ENCODE peak calls at places on chromosomes 5 and 9, in four cellular contexts. One of them, this sample, is unnamed.
A peak's percentile ranks its signal among the peaks of the same experiment; 100 is the strongest.

GRCh38 chr5:150848271-150848670 is 1.9 kb downstream of the IRGM start:
- DNase-seq in mammary epithelial cell: peak; percentile 58
- DNase-seq in OCI-LY7: no peak
- DNase-seq in HepG2: no peak
- DNase-seq in this sample: no peak

GRCh38 chr5:175290379-175290778 is 153.6 kb downstream of the DRD1 start:
- DNase-seq in mammary epithelial cell: no peak
- DNase-seq in OCI-LY7: no peak
- DNase-seq in HepG2: no peak
- DNase-seq in this sample: no peak

GRCh38 chr9:80874276-80874675 is 815.1 kb downstream of the TLE1 start:
- DNase-seq in HepG2: no peak
- DNase-seq in OCI-LY7: no peak
- DNase-seq in mammary epithelial cell: peak; percentile 81
- DNase-seq in this sample: no peak

GRCh38 chr5:76483433-76483832 is 80.3 kb downstream of the IQGAP2 start:
- DNase-seq in mammary epithelial cell: no peak
- DNase-seq in HepG2: no peak
- DNase-seq in OCI-LY7: peak; percentile 8
- DNase-seq in this sample: no peak

GRCh38 chr9:5186416-5187169 is 1.2 kb upstream of the INSL6 start:
- DNase-seq in OCI-LY7: peak; percentile 50
- DNase-seq in mammary epithelial cell: peak; percentile 55
- DNase-seq in HepG2: peak; percentile 56
- DNase-seq in this sample: peak; percentile 46

GRCh38 chr5:141855265-141856029 is 22.8 kb downstream of the PCDH1 start:
- DNase-seq in OCI-LY7: no peak
- DNase-seq in mammary epithelial cell: no peak
- DNase-seq in HepG2: no peak
- DNase-seq in this sample: no peak

GRCh38 chr9:72292184-72292787 is 72.7 kb downstream of the ZFAND5 start:
- DNase-seq in mammary epithelial cell: peak; percentile 27
- DNase-seq in OCI-LY7: peak; percentile 34
- DNase-seq in HepG2: peak; percentile 30
- DNase-seq in this sample: no peak

GRCh38 chr9:118651511-118651910 is 717.7 kb downstream of the BRINP1 start:
- DNase-seq in OCI-LY7: no peak
- DNase-seq in mammary epithelial cell: peak; percentile 74
- DNase-seq in HepG2: no peak
- DNase-seq in this sample: peak; percentile 39

GRCh38 chr5:150636391-150637244 is 3.8 kb upstream of the SYNPO start:
- DNase-seq in HepG2: no peak
- DNase-seq in OCI-LY7: no peak
- DNase-seq in mammary epithelial cell: peak; percentile 71
- DNase-seq in this sample: peak; percentile 72

GRCh38 chr5:148733601-148734438 is 79.5 kb upstream of the HTR4 start:
- DNase-seq in OCI-LY7: peak; percentile 84
- DNase-seq in mammary epithelial cell: peak; percentile 65
- DNase-seq in HepG2: peak; percentile 66
- DNase-seq in this sample: peak; percentile 73

GRCh38 chr5:56825222-56825824 is 10.0 kb downstream of the MAP3K1 start:
- DNase-seq in HepG2: no peak
- DNase-seq in OCI-LY7: no peak
- DNase-seq in mammary epithelial cell: no peak
- DNase-seq in this sample: peak; percentile 34

GRCh38 chr5:56827923-56828322 is 12.6 kb downstream of the MAP3K1 start:
- DNase-seq in OCI-LY7: no peak
- DNase-seq in mammary epithelial cell: no peak
- DNase-seq in HepG2: no peak
- DNase-seq in this sample: peak; percentile 21

GRCh38 chr5:56827043-56827442 is 11.7 kb downstream of the MAP3K1 start:
- DNase-seq in OCI-LY7: peak; percentile 43
- DNase-seq in mammary epithelial cell: peak; percentile 30
- DNase-seq in HepG2: peak; percentile 56
- DNase-seq in this sample: no peak

GRCh38 chr5:56833325-56833724 is 18.0 kb downstream of the MAP3K1 start:
- DNase-seq in OCI-LY7: no peak
- DNase-seq in mammary epithelial cell: no peak
- DNase-seq in HepG2: no peak
- DNase-seq in this sample: no peak

DNA sequence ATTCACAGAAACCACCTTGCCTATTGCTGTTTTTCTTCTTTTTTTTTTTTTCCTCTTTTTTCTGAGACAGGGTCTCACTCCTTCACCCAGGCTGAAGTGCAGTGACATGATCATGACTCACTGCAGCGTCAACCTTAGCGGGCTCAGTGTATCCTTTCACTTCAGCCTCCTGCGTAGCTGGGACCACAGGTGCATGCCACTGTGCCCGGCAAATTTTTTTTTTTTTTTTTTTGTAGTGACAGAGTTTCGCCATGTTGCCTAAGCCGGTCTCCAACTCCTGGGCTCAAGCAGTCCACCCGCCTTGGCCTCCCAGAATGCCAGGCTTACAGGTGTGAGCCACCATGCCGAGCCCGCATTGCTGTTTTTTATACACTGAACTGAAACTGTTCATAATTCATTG is 13.8 kb downstream of the MAP3K1 start:
- DNase-seq in HepG2: no peak
- DNase-seq in OCI-LY7: no peak
- DNase-seq in mammary epithelial cell: peak; percentile 17
- DNase-seq in this sample: peak; percentile 68
- H3K79me2 ChIP-seq in HepG2: peaks cover 98% of the 10 kb centered on the region
- H3K79me2 ChIP-seq in OCI-LY7: peaks cover 98% of the 10 kb centered on the region
- H3K79me2 ChIP-seq in mammary epithelial cell: peaks cover 94% of the 10 kb centered on the region
- H3K79me2 ChIP-seq in this sample: peaks cover 100% of the 10 kb centered on the region

GRCh38 chr5:120614512-120614911 is 150.4 kb downstream of the PRR16 start:
- DNase-seq in mammary epithelial cell: peak; percentile 52
- DNase-seq in HepG2: no peak
- DNase-seq in OCI-LY7: no peak
- DNase-seq in this sample: no peak
- H3K79me2 ChIP-seq in mammary epithelial cell: no peaks in the 10 kb centered on the region
- H3K79me2 ChIP-seq in HepG2: no peaks in the 10 kb centered on the region
- H3K79me2 ChIP-seq in OCI-LY7: no peaks in the 10 kb centered on the region
- H3K79me2 ChIP-seq in this sample: no peaks in the 10 kb centered on the region

GRCh38 chr5:68288756-68289134 is 73.2 kb downstream of the PIK3R1 start:
- DNase-seq in mammary epithelial cell: no peak
- DNase-seq in HepG2: no peak
- DNase-seq in OCI-LY7: no peak
- DNase-seq in this sample: no peak
- H3K79me2 ChIP-seq in mammary epithelial cell: peaks cover 48% of the 10 kb centered on the region
- H3K79me2 ChIP-seq in HepG2: peaks cover 31% of the 10 kb centered on the region
- H3K79me2 ChIP-seq in OCI-LY7: no peaks in the 10 kb centered on the region
- H3K79me2 ChIP-seq in this sample: no peaks in the 10 kb centered on the region

DNA sequence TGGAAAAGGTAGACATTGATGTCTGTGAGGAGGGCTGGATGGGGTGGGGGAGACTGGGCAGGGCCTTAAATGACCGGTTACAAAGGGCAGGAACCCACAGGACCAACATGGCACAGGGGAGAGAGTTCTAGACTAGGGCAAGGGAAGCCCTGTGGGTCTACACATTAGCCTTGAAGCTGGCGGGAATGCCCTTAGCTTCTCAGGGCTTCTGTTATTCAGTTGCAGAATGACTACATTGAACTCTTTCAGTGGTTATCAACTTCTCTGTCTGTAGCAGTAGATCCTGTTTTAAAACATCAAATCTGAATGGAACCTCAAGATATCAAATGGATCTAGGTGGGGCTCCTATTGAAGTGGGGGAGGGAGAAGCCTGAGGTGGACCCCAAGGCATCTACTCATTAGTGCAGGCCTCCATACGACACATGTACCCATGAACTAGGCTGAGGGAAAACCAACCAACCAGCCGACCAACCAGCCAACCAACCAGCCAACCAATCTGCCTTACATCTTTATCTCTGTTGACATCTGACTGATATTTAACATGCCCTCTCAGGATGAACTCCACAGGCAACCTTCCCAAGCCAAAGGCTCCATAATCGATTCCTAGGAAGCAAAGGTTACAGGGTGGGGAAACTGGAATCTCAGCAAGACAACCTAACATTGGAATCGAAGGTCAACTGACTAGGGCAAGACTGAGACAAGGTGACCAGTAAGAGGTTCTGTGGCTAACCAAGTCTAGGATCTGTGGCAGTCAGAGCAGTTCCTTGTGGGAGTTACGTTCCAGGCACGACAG is 48.3 kb downstream of the DAP start:
- DNase-seq in OCI-LY7: no peak
- DNase-seq in HepG2: no peak
- DNase-seq in mammary epithelial cell: no peak
- DNase-seq in this sample: no peak
- H3K79me2 ChIP-seq in OCI-LY7: no peaks in the 10 kb centered on the region
- H3K79me2 ChIP-seq in HepG2: peaks cover 4% of the 10 kb centered on the region
- H3K79me2 ChIP-seq in mammary epithelial cell: peaks cover 4% of the 10 kb centered on the region
- H3K79me2 ChIP-seq in this sample: peaks cover 74% of the 10 kb centered on the region

GRCh38 chr9:125271081-125271480 is 9.5 kb downstream of the GAPVD1 start:
- DNase-seq in HepG2: no peak
- DNase-seq in mammary epithelial cell: peak; percentile 59
- DNase-seq in OCI-LY7: no peak
- DNase-seq in this sample: no peak

GRCh38 chr9:125272697-125273096 is 11.1 kb downstream of the GAPVD1 start:
- DNase-seq in mammary epithelial cell: peak; percentile 22
- DNase-seq in OCI-LY7: no peak
- DNase-seq in HepG2: peak; percentile 90
- DNase-seq in this sample: peak; percentile 89

GRCh38 chr9:125277411-125277810 is 15.8 kb downstream of the GAPVD1 start:
- DNase-seq in OCI-LY7: no peak
- DNase-seq in HepG2: no peak
- DNase-seq in mammary epithelial cell: no peak
- DNase-seq in this sample: no peak

GRCh38 chr9:125276771-125277170 is 15.1 kb downstream of the GAPVD1 start:
- DNase-seq in OCI-LY7: no peak
- DNase-seq in mammary epithelial cell: no peak
- DNase-seq in HepG2: no peak
- DNase-seq in this sample: no peak
- H3K79me2 ChIP-seq in OCI-LY7: peaks cover 37% of the 10 kb centered on the region
- H3K79me2 ChIP-seq in mammary epithelial cell: peaks cover 94% of the 10 kb centered on the region
- H3K79me2 ChIP-seq in HepG2: peaks cover 82% of the 10 kb centered on the region
- H3K79me2 ChIP-seq in this sample: peaks cover 80% of the 10 kb centered on the region

DNA sequence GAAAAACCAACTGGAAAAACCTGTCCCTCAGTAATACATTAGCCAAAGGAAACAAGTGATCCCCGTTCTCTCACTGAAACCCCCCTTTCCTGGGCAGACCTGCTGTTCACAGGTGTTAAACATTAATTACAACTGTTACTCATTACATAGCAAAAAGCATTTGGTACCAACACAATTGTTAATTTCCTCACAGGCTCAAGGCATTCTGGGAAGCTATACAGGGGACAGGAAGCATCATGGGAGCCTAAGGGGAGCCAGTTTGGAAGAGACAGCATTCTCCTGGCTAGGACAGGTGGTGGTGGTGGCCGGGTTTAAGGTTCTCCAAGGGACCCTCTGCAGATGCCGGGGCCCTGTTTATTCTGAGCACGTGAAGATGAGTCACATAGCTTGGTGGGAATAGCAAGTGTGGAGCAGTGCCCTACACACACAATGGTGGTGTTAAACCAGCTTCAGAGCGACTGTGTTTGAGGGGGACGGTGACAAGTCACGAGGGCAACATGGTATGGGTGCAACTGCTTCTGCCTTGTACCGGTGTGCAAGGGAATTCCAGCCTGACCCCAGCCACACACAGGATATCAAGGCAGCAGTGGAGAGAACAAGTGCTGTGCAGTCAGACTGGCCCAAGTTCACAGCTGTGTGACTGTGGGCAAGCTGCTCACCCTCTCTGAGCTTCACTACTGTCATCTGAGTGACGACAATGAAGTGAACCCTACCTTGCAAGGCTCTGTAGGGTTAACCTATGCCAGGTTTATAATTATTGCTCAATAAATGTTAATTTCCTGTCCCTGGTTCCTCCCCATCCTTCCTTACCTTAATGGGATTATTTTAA is 62.7 kb upstream of the SLC25A51 start:
- DNase-seq in mammary epithelial cell: no peak
- DNase-seq in HepG2: peak; percentile 52
- DNase-seq in OCI-LY7: no peak
- DNase-seq in this sample: peak; percentile 65
- H3K79me2 ChIP-seq in mammary epithelial cell: peaks cover 50% of the 10 kb centered on the region
- H3K79me2 ChIP-seq in HepG2: peaks cover 21% of the 10 kb centered on the region
- H3K79me2 ChIP-seq in OCI-LY7: no peaks in the 10 kb centered on the region
- H3K79me2 ChIP-seq in this sample: peaks cover 56% of the 10 kb centered on the region

DNA sequence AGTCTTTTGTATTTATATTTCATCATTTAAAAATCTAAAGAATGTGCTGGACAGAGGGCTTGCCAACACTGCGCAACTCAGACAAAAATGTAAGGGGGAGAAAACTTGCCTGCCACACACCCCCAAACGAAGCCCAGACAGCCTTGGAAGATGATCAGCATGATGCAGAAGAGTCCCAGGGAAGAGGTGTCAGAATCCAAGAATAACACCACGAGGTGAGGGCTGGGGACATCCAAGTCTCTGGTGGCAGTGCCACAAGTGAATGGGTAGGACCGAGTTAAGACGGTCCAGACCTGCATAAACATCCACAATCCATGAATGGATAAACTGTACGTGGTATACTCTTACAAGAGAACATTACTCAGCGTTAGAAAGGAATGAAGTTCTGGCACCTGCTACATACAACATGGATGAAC is 10.4 kb downstream of the EPB41L4B start:
- DNase-seq in mammary epithelial cell: no peak
- DNase-seq in HepG2: no peak
- DNase-seq in OCI-LY7: no peak
- DNase-seq in this sample: no peak
- H3K79me2 ChIP-seq in mammary epithelial cell: no peaks in the 10 kb centered on the region
- H3K79me2 ChIP-seq in HepG2: peaks cover 79% of the 10 kb centered on the region
- H3K79me2 ChIP-seq in OCI-LY7: no peaks in the 10 kb centered on the region
- H3K79me2 ChIP-seq in this sample: peaks cover 32% of the 10 kb centered on the region

GRCh38 chr9:137727716-137728115 is 108.9 kb downstream of the EHMT1 start:
- DNase-seq in OCI-LY7: no peak
- DNase-seq in mammary epithelial cell: no peak
- DNase-seq in HepG2: no peak
- DNase-seq in this sample: no peak
- H3K79me2 ChIP-seq in OCI-LY7: peaks cover 47% of the 10 kb centered on the region
- H3K79me2 ChIP-seq in mammary epithelial cell: peaks cover 61% of the 10 kb centered on the region
- H3K79me2 ChIP-seq in HepG2: no peaks in the 10 kb centered on the region
- H3K79me2 ChIP-seq in this sample: peaks cover 16% of the 10 kb centered on the region

DNA sequence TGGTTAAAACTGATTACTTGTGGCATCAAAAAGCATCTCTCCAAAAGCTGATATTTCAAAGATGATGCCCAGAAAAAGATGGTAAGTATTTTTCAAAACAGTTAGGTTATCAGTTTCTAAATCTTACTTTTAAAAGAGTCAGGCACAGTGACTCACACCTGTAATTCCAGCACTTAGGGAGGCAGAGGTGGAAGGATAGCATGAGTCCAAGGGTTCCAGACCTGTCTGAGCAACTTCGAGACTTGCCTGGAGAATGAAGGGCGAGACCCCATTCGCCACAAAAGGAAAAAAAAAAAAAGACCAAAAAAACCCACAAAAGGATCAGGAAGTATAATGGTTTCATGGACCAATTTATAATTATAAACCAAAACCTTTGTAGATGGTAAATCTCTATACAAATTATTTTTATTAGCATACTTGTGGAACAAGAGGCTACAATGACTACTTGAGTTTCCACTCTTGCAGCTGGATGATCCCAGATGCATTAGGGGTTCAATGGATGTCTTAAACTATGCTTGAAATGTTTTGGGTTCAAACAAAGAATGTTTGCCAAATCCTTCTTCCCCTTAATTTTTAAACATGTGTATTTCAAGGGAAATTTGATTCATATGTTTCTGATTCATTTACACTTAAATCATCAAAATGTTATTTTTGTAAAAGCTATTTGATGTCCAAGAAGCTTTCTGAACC is 96.1 kb downstream of the ADAMTSL1 start:
- DNase-seq in mammary epithelial cell: peak; percentile 67
- DNase-seq in HepG2: no peak
- DNase-seq in OCI-LY7: no peak
- DNase-seq in this sample: no peak
- H3K79me2 ChIP-seq in mammary epithelial cell: no peaks in the 10 kb centered on the region
- H3K79me2 ChIP-seq in HepG2: no peaks in the 10 kb centered on the region
- H3K79me2 ChIP-seq in OCI-LY7: no peaks in the 10 kb centered on the region
- H3K79me2 ChIP-seq in this sample: no peaks in the 10 kb centered on the region

GRCh38 chr5:154449786-154450185 is 4.0 kb downstream of the SAP30L start:
- DNase-seq in HepG2: no peak
- DNase-seq in mammary epithelial cell: no peak
- DNase-seq in OCI-LY7: no peak
- DNase-seq in this sample: no peak
- H3K79me2 ChIP-seq in HepG2: peaks cover 20% of the 10 kb centered on the region
- H3K79me2 ChIP-seq in mammary epithelial cell: peaks cover 55% of the 10 kb centered on the region
- H3K79me2 ChIP-seq in OCI-LY7: peaks cover 25% of the 10 kb centered on the region
- H3K79me2 ChIP-seq in this sample: peaks cover 47% of the 10 kb centered on the region

This sample was measured in PC-9.